ENCODE peak calls at places on chromosomes 13 and 19, in four cellular contexts. One of them, this sample, is unnamed.

GRCh38 chr19:37907735-37908066 is 693 bp downstream of the SIPA1L3 start:
- DNase-seq in astrocyte of the spinal cord: no peak
- DNase-seq in RWPE2: no peak
- DNase-seq in germinal center: no peak
- DNase-seq in this sample: no peak

GRCh38 chr13:37751025-37751424 is 118.5 kb downstream of the TRPC4 start:
- DNase-seq in germinal center: no peak
- DNase-seq in RWPE2: no peak
- DNase-seq in astrocyte of the spinal cord: no peak
- DNase-seq in this sample: no peak

GRCh38 chr13:20370815-20371421 is 138.8 kb upstream of the GJB6 start:
- DNase-seq in astrocyte of the spinal cord: no peak
- DNase-seq in germinal center: no peak
- DNase-seq in RWPE2: no peak
- DNase-seq in this sample: no peak

GRCh38 chr13:106110241-106110855 is 425.1 kb downstream of the EFNB2 start:
- DNase-seq in astrocyte of the spinal cord: no peak
- DNase-seq in germinal center: no peak
- DNase-seq in RWPE2: no peak
- DNase-seq in this sample: no peak

GRCh38 chr19:48654299-48655059 is 8.5 kb upstream of the CA11 start:
- DNase-seq in astrocyte of the spinal cord: peak; percentile 7
- DNase-seq in germinal center: no peak
- DNase-seq in RWPE2: no peak
- DNase-seq in this sample: no peak

GRCh38 chr19:56611288-56611687 is 16.2 kb downstream of the ZNF71 start:
- DNase-seq in germinal center: no peak
- DNase-seq in astrocyte of the spinal cord: no peak
- DNase-seq in RWPE2: no peak
- DNase-seq in this sample: no peak

GRCh38 chr19:44846455-44847143 is 502 bp downstream of the NECTIN2 start:
- DNase-seq in astrocyte of the spinal cord: peak; percentile 19
- DNase-seq in RWPE2: no peak
- DNase-seq in germinal center: no peak
- DNase-seq in this sample: no peak

GRCh38 chr19:3053780-3054179 is 8.5 kb downstream of the TLE5 start:
- DNase-seq in germinal center: no peak
- DNase-seq in RWPE2: no peak
- DNase-seq in astrocyte of the spinal cord: no peak
- DNase-seq in this sample: no peak

GRCh38 chr13:111526922-111527321 is 206.5 kb downstream of the TEX29 start:
- DNase-seq in RWPE2: no peak
- DNase-seq in astrocyte of the spinal cord: no peak
- DNase-seq in germinal center: no peak
- DNase-seq in this sample: no peak

This sample was measured in OCI-LY7.